ENCODE peak calls at places on chromosomes 1 and 21, in five cellular contexts. Z is body of pancreas, E is adrenal gland, C is GM12878, K is prostate gland. J is an unnamed sample.

GRCh38 chr1:56948403-56949023 is 17.3 kb downstream of the C8B start:
- DNase-seq in Z (no peak), E (no peak), C (no peak), K (no peak), J (no peak)

GRCh38 chr1:10253755-10254154 is 43.4 kb downstream of the KIF1B start:
- DNase-seq in Z (peak), E (peak), C (no peak), K (no peak), J (peak)

GRCh38 chr1:153968972-153969371 is 1.3 kb downstream of the CREB3L4 start:
- DNase-seq in Z (no peak), E (no peak), C (no peak), K (no peak), J (no peak)

GRCh38 chr21:38954450-38955059 is 148.8 kb downstream of the ETS2 start:
- DNase-seq in Z (no peak), E (no peak), C (no peak), K (no peak), J (no peak)

GRCh38 chr1:67942269-67942668 is 108.2 kb downstream of the DIRAS3 start:
- DNase-seq in Z (no peak), E (no peak), C (no peak), K (no peak), J (no peak)

GRCh38 chr1:210342986-210343780 is 14.5 kb downstream of the HHAT start:
- DNase-seq in Z (peak), E (peak), C (peak), K (no peak), J (no peak)

GRCh38 chr1:3697810-3698209 is 45.5 kb downstream of the TP73 start:
- DNase-seq in Z (peak), E (no peak), C (no peak), K (no peak), J (no peak)

GRCh38 chr1:102790997-102791396 is 317.3 kb downstream of the COL11A1 start:
- DNase-seq in Z (no peak), E (no peak), C (no peak), K (no peak), J (no peak)

GRCh38 chr1:27872059-27872801 is at the start of gene THEMIS2:
- DNase-seq in Z (peak), E (peak), C (no peak), K (no peak), J (peak)

GRCh38 chr1:106676021-106676420 is 380.5 kb upstream of the PRMT6 start:
- DNase-seq in Z (no peak), E (no peak), C (no peak), K (no peak), J (no peak)

GRCh38 chr21:24045775-24046215 is 1561.5 kb downstream of the MRPL39 start:
- DNase-seq in Z (peak), E (peak), C (no peak), K (peak), J (peak)

GRCh38 chr1:184514447-184514846 is 127.6 kb downstream of the C1orf21 start:
- DNase-seq in Z (no peak), E (no peak), C (no peak), K (no peak), J (no peak)

GRCh38 chr1:58931761-58932160 is 147.9 kb upstream of the JUN start:
- DNase-seq in Z (no peak), E (no peak), C (no peak), K (no peak), J (no peak)

GRCh38 chr21:43657355-43658093 is 1.8 kb downstream of the HSF2BP start:
- DNase-seq in Z (no peak), E (peak), C (no peak), K (no peak), J (no peak)

GRCh38 chr1:7705048-7705907 is 65.8 kb upstream of the VAMP3 start:
- DNase-seq in Z (peak), E (no peak), C (no peak), K (peak), J (peak)

GRCh38 chr1:41158147-41158875 is 83.8 kb downstream of the SCMH1 start:
- DNase-seq in Z (no peak), E (no peak), C (no peak), K (no peak), J (no peak)

GRCh38 chr1:58773406-58773840 is 10.4 kb downstream of the JUN start:
- DNase-seq in Z (peak), E (no peak), C (no peak), K (peak), J (peak)

GRCh38 chr1:155466617-155466972 is 96.0 kb downstream of the ASH1L start:
- DNase-seq in Z (no peak), E (no peak), C (no peak), K (no peak), J (no peak)

GRCh38 chr1:90856608-90857007 is 139.5 kb upstream of the BARHL2 start:
- DNase-seq in Z (no peak), E (no peak), C (no peak), K (no peak), J (no peak)

GRCh38 chr1:22327411-22327810 is 124.2 kb upstream of the ZBTB40 start:
- DNase-seq in Z (no peak), E (peak), C (no peak), K (no peak), J (peak)

GRCh38 chr1:183685112-183685713 is 32.1 kb upstream of the APOBEC4 start:
- DNase-seq in Z (peak), E (no peak), C (peak), K (no peak), J (no peak)

GRCh38 chr1:89734437-89734836 is 86.4 kb upstream of the LRRC8D start:
- DNase-seq in Z (no peak), E (no peak), C (no peak), K (no peak), J (no peak)

GRCh38 chr1:231338270-231339128 is at the start of gene SPRTN:
- DNase-seq in Z (no peak), E (no peak), C (no peak), K (no peak), J (no peak)

GRCh38 chr1:236774926-236775325 is 20.2 kb upstream of the MTR start:
- DNase-seq in Z (peak), E (no peak), C (no peak), K (no peak), J (no peak)

GRCh38 chr1:169130683-169131082 is 24.2 kb downstream of the ATP1B1 start:
- DNase-seq in Z (no peak), E (no peak), C (no peak), K (no peak), J (no peak)

GRCh38 chr1:211490038-211490678 is 1.8 kb downstream of the RD3 start:
- DNase-seq in Z (no peak), E (no peak), C (no peak), K (no peak), J (no peak)

GRCh38 chr1:170729608-170730378 is 65.9 kb downstream of the PRRX1 start:
- DNase-seq in Z (no peak), E (no peak), C (no peak), K (no peak), J (no peak)

GRCh38 chr1:186194107-186194756 is 180.8 kb downstream of the TPR start:
- DNase-seq in Z (no peak), E (no peak), C (no peak), K (no peak), J (no peak)

GRCh38 chr1:33164120-33164519 is 17.7 kb downstream of the TRIM62 start:
- DNase-seq in Z (no peak), E (no peak), C (no peak), K (no peak), J (no peak)

GRCh38 chr21:44567481-44568171 is 5.9 kb upstream of the KRTAP10-4 start:
- DNase-seq in Z (no peak), E (no peak), C (no peak), K (no peak), J (no peak)

GRCh38 chr1:197884173-197884572 is 18.3 kb upstream of the C1orf53 start:
- DNase-seq in Z (peak), E (peak), C (no peak), K (no peak), J (no peak)

GRCh38 chr1:76870037-76870436 is 2.8 kb downstream of the ST6GALNAC5 start:
- DNase-seq in Z (no peak), E (no peak), C (no peak), K (no peak), J (no peak)

GRCh38 chr21:43211085-43212071 is 42.6 kb downstream of the CRYAA start:
- DNase-seq in Z (peak), E (peak), C (no peak), K (peak), J (peak)

GRCh38 chr1:160454371-160455152 is 54.2 kb downstream of the VANGL2 start:
- DNase-seq in Z (no peak), E (no peak), C (no peak), K (no peak), J (no peak)

GRCh38 chr1:224380003-224380402 is 23.3 kb downstream of the CNIH4 start:
- DNase-seq in Z (no peak), E (no peak), C (peak), K (no peak), J (no peak)

GRCh38 chr1:77487631-77488030 is 194.8 kb downstream of the ZZZ3 start:
- DNase-seq in Z (no peak), E (no peak), C (no peak), K (no peak), J (no peak)

GRCh38 chr1:58929667-58930325 is 145.9 kb upstream of the JUN start:
- DNase-seq in Z (no peak), E (no peak), C (no peak), K (no peak), J (no peak)

DNA sequence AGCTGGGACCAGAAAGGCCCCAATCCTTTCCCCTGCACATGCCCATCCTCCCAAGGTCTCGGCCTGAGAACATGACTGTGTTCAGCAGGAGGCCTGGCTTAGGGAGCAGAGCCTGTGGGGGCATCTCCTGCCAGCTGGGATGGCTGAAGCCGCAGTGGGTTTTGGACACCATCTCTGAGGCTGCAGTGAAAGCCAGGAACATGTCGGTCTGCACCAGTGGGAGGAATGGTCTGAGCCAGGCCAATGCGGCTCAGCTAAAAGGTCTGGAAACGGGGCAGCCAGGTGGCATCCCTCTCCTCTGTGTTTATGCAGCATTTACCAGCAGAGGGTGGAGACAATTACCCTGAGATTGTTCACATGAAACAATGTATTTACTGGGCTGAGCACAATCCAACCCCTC is 44.6 kb downstream of the GPR161 start:
- DNase-seq in Z (no peak), E (no peak), C (no peak), K (no peak), J (no peak)
- TF ChIP-seq POLR2A in Z (no peak), E (no peak), C (no peak), K (no peak), J (no peak)

GRCh38 chr1:234175363-234175762 is 197.9 kb upstream of the COA6 start:
- DNase-seq in Z (no peak), E (no peak), C (no peak), K (no peak), J (no peak)
- H3K4me3 ChIP-seq in Z (no peak), E (no peak), C (no peak), K (no peak), J (no peak)

GRCh38 chr1:9061252-9061948 is 8.0 kb downstream of the SLC2A5 start:
- DNase-seq in Z (no peak), E (no peak), C (no peak), K (no peak), J (no peak)

GRCh38 chr1:9065213-9065751 is 4.2 kb downstream of the SLC2A5 start:
- DNase-seq in Z (no peak), E (no peak), C (no peak), K (no peak), J (no peak)

GRCh38 chr1:9059944-9060744 is 9.3 kb downstream of the SLC2A5 start:
- DNase-seq in Z (no peak), E (no peak), C (no peak), K (no peak), J (no peak)

GRCh38 chr1:9061949-9062555 is 7.4 kb downstream of the SLC2A5 start:
- DNase-seq in Z (no peak), E (no peak), C (no peak), K (no peak), J (no peak)

GRCh38 chr1:9062846-9063245 is 6.6 kb downstream of the SLC2A5 start:
- DNase-seq in Z (no peak), E (no peak), C (no peak), K (no peak), J (no peak)
- TF ChIP-seq POLR2A in Z (no peak), E (no peak), C (no peak), K (no peak), J (no peak)

GRCh38 chr1:100142343-100142742 is 9.4 kb downstream of the TRMT13 start:
- DNase-seq in Z (no peak), E (no peak), C (no peak), K (no peak), J (no peak)
- H3K4me3 ChIP-seq in Z (no peak), E (no peak), C (no peak), K (no peak), J (no peak)

DNA sequence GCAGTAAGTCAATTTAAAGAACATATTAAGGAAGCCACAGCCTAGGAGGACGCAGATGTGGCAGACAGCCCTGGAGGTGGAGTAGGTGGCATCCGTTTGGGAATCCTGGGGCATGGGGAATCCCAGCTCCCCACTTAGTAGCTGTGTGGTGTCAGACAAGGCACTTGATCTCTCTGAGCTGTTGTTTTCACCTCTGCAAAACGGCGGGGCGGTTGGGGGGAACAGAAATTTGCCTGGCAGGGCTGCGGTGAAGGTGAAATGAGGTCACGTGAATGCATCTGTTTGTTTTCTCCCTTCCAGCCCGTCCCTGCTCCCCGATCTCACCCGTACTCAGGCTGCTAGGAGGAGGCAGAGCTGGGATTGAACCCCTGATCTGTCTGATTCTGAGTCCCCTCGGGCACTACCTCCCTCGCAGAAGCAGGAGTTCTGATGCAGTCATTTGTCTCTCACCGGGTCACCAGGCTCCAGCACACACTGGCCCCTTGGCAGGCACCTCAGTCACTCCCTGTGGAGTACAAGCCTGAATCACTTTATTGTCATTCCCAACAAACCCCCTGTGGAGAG is 2.2 kb upstream of the LAPTM5 start:
- DNase-seq in Z (no peak), E (no peak), C (no peak), K (no peak), J (no peak)
- TF ChIP-seq POLR2A in Z (no peak), E (no peak), C (peak), K (no peak), J (no peak)

GRCh38 chr1:2212167-2212541 is 16.0 kb upstream of the SKI start:
- DNase-seq in Z (no peak), E (peak), C (no peak), K (no peak), J (no peak)
- H3K4me3 ChIP-seq in Z (no peak), E (no peak), C (no peak), K (peak), J (peak)

GRCh38 chr1:175390522-175391247 is 198.1 kb upstream of the KIAA0040 start:
- DNase-seq in Z (no peak), E (no peak), C (no peak), K (no peak), J (no peak)
- TF ChIP-seq POLR2A in Z (no peak), E (no peak), C (no peak), K (no peak), J (no peak)

GRCh38 chr1:24481843-24482610 is 20.6 kb upstream of the RCAN3 start:
- DNase-seq in Z (no peak), E (no peak), C (no peak), K (no peak), J (no peak)

GRCh38 chr1:24486296-24487065 is 16.2 kb upstream of the RCAN3 start:
- DNase-seq in Z (no peak), E (no peak), C (no peak), K (no peak), J (no peak)

GRCh38 chr1:24484208-24484607 is 18.4 kb upstream of the RCAN3 start:
- DNase-seq in Z (no peak), E (no peak), C (no peak), K (no peak), J (no peak)

GRCh38 chr1:24483441-24483840 is 19.2 kb upstream of the RCAN3 start:
- DNase-seq in Z (peak), E (no peak), C (no peak), K (no peak), J (no peak)

GRCh38 chr1:24481098-24481497 is 21.5 kb upstream of the RCAN3 start:
- DNase-seq in Z (no peak), E (peak), C (peak), K (no peak), J (no peak)
- H3K4me3 ChIP-seq in Z (no peak), E (no peak), C (no peak), K (no peak), J (no peak)

GRCh38 chr1:151012684-151013471 is 4.6 kb downstream of the PRUNE1 start:
- DNase-seq in Z (no peak), E (peak), C (no peak), K (no peak), J (no peak)
- TF ChIP-seq POLR2A in Z (no peak), E (no peak), C (no peak), K (no peak), J (no peak)